ENCODE peak calls at places on chromosomes 3 and 15, in five cellular contexts. H is psoas muscle, S is mesendoderm, L is MM.1S, D is IMR-90. Q is an unnamed sample. For H3K36me3, the result is how much of the 10 kb centered on the place peaks cover.

GRCh38 chr3:83873550-83873949 is 1085.2 kb upstream of the CADM2 start:
- DNase-seq in S (no peak), L (peak), H (no peak), D (no peak), Q (no peak)

GRCh38 chr15:60215225-60215963 is 182.4 kb downstream of the ANXA2 start:
- DNase-seq in S (peak), D (no peak), L (no peak), H (no peak), Q (no peak)

GRCh38 chr3:159128628-159129027 is 326.8 kb downstream of the MFSD1 start:
- DNase-seq in L (no peak), S (no peak), H (no peak), D (no peak), Q (peak)

GRCh38 chr3:108602249-108602934 is 12.9 kb downstream of the DZIP3 start:
- DNase-seq in H (no peak), L (no peak), D (no peak), S (peak), Q (no peak)

GRCh38 chr15:75360856-75361255 is 7.6 kb downstream of the MAN2C1 start:
- DNase-seq in H (peak), S (no peak), L (no peak), D (no peak), Q (no peak)

GRCh38 chr3:157190242-157190876 is 30.4 kb upstream of the CCNL1 start:
- DNase-seq in L (peak), H (no peak), D (no peak), S (peak), Q (no peak)

GRCh38 chr15:55703873-55704285 is 39.1 kb downstream of the PRTG start:
- DNase-seq in H (no peak), L (no peak), S (no peak), D (peak), Q (peak)

GRCh38 chr3:107679911-107680310 is 157.1 kb downstream of the BBX start:
- DNase-seq in D (no peak), L (no peak), H (no peak), S (no peak), Q (no peak)

GRCh38 chr3:105353485-105354161 is 13.1 kb upstream of the ALCAM start:
- DNase-seq in H (peak), D (peak), L (no peak), S (peak), Q (no peak)

GRCh38 chr3:129114455-129114854 is 7.1 kb downstream of the RAB43 start:
- DNase-seq in D (no peak), S (no peak), L (no peak), H (no peak), Q (no peak)

GRCh38 chr3:63462732-63463131 is 184.6 kb downstream of the SYNPR start:
- DNase-seq in H (no peak), S (peak), D (no peak), L (no peak), Q (no peak)

GRCh38 chr3:71581451-71581980 is 2.0 kb downstream of the FOXP1 start:
- DNase-seq in H (peak), D (no peak), L (no peak), S (peak), Q (no peak)

GRCh38 chr3:66138336-66139234 is 82.2 kb upstream of the SLC25A26 start:
- DNase-seq in D (peak), L (peak), S (peak), H (no peak), Q (no peak)

GRCh38 chr15:45157974-45158373 is 28.2 kb downstream of the DUOX1 start:
- DNase-seq in S (peak), H (no peak), D (peak), L (no peak), Q (peak)

GRCh38 chr15:71386448-71387236 is 271.4 kb downstream of the THSD4 start:
- DNase-seq in S (peak), D (peak), H (no peak), L (peak), Q (no peak)

GRCh38 chr3:69389520-69390248 is 3.8 kb upstream of the FRMD4B start:
- DNase-seq in H (no peak), L (no peak), S (peak), D (no peak), Q (no peak)

GRCh38 chr3:127131625-127132170 is 61.2 kb upstream of the PRR23E start:
- DNase-seq in D (no peak), L (no peak), S (no peak), H (no peak), Q (no peak)

GRCh38 chr15:85667491-85668424 is 127.0 kb downstream of the KLHL25 start:
- DNase-seq in D (peak), L (peak), S (peak), H (no peak), Q (peak)

GRCh38 chr3:112770026-112770626 is 76.5 kb downstream of the CD200R1L start:
- DNase-seq in H (peak), D (peak), L (peak), S (peak), Q (no peak)

GRCh38 chr3:50304601-50305000 is 1.2 kb upstream of the HYAL1 start:
- DNase-seq in L (no peak), D (peak), H (no peak), S (no peak), Q (no peak)

GRCh38 chr3:73681610-73682009 is 56.9 kb upstream of the PDZRN3 start:
- DNase-seq in S (no peak), H (no peak), D (peak), L (no peak), Q (peak)

GRCh38 chr3:6518709-6519345 is 342.1 kb upstream of the GRM7 start:
- DNase-seq in L (no peak), H (no peak), D (no peak), S (peak), Q (no peak)

DNA sequence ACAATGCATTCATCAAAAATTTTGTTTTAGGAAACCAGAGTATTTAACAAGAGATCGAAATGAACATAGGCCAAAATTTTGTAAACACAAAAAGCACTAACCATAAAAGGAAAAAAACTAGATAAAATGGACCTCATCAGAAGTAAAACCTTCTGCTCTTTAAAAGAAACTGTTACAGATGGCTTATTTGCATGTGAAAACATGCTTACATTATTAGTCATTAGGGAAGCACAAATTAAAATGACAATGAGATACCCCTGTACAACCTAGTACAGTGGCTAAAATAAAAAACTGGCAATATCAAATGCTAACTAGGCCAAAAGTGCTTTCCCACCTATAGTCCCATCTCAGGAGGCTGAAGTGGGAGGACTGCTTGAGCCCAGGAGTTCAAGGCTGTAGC is 19.3 kb downstream of the UBR1 start:
- DNase-seq in D (peak), S (no peak), H (no peak), L (no peak), Q (no peak)
- H3K36me3 ChIP-seq in D (under half), S (under half), H (half or more), L (under half), Q (under half)

GRCh38 chr15:74032046-74032445 is 37.5 kb downstream of the PML start:
- DNase-seq in H (no peak), D (no peak), S (no peak), L (no peak), Q (no peak)
- H3K36me3 ChIP-seq in H (half or more), D (under half), S (under half), L (under half), Q (under half)

GRCh38 chr3:52557011-52557410 is 20.6 kb downstream of the UQCC5 start:
- DNase-seq in D (no peak), H (no peak), L (no peak), S (no peak), Q (no peak)
- H3K36me3 ChIP-seq in D (under half), H (half or more), L (under half), S (under half), Q (under half)

DNA sequence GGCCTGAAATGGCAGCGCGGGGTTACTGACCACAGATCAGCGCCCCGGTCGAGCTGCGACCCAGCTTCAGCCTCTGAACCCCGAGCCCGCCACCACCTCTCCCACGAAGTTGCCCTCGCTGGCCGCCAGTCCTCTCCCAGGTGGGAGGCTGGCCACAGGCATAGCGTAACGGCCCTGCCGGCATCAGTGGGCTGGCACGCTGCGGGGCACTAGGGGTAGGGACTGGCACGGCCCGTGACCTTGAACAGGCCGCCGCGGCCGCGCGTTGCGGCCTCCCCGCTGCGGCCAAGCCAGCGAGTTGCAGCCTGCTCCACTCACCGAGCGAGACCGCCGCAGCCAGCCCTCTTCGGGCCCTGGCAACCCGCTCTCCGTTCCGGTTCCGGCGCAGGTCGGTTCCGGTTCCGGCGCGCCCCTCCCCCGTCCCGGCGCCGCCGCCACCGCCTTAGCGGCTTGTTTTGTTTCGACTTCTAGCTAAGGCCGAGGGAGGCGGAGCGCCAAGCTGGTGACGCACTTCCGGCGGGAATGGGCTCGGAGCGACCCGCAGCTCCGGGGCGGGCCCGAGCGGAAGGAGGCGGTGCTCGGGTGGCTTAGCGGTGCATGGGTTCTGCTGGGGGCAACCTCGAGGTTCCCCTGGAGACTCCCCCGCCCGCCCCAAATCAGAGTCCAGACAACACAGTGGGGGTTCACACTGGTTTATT is at the start of gene USP19:
- DNase-seq in L (peak), H (peak), D (peak), S (peak), Q (peak)
- H3K36me3 ChIP-seq in L (under half), H (half or more), D (half or more), S (under half), Q (half or more)

GRCh38 chr3:37031115-37031682 is 37.9 kb downstream of the MLH1 start:
- DNase-seq in L (no peak), H (no peak), D (peak), S (no peak), Q (no peak)

GRCh38 chr3:37029111-37029510 is 35.8 kb downstream of the MLH1 start:
- DNase-seq in H (no peak), S (no peak), D (no peak), L (no peak), Q (no peak)

GRCh38 chr3:37029516-37030163 is 36.3 kb downstream of the MLH1 start:
- DNase-seq in L (no peak), H (no peak), S (no peak), D (peak), Q (no peak)

GRCh38 chr3:37030573-37030972 is 37.3 kb downstream of the MLH1 start:
- DNase-seq in D (no peak), S (no peak), L (no peak), H (no peak), Q (no peak)

GRCh38 chr3:37032961-37033360 is 39.6 kb downstream of the MLH1 start:
- DNase-seq in D (peak), H (no peak), L (no peak), S (no peak), Q (no peak)
- H3K36me3 ChIP-seq in D (under half), H (half or more), L (under half), S (under half), Q (under half)

DNA sequence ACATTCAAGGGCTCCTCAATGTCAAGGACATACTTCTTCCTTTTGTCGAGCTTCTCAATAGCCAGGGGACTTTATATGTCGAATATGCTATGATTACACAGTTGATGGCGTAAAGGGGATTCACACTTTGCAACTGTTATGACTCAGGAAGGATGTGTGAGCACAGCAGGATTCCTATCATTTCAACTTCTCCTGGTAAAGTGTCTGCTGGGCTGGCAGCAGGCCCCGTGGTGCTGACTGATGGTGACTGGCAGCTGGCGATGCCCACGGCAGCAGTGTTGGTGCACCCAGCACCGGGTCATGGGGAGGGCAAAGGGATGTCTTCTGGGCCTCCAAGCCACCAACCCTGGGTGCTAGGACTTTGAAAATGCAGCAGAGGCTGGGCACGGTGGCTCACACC is 44.8 kb upstream of the GNB5 start:
- DNase-seq in S (peak), H (no peak), L (no peak), D (no peak), Q (no peak)
- H3K36me3 ChIP-seq in S (under half), H (under half), L (under half), D (under half), Q (under half)

DNA sequence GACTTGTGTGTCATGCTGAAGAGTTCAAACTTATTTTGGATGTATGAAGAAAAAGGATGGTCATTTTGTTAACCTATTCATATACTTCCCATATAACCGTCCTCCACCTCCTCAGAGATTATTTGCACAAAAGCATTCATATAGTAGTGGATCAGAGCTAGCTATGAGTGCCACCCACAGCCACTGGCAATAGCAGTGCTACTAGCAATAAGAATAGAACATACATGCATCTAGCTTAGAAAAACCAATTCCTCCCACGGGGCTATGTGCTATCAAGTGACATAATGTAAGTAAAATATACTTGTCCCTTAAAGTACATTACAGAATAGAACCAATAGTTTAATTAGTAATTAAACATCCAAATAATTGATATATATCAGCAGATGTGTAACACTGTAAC is 10.3 kb upstream of the ZBED2 start:
- DNase-seq in D (no peak), H (no peak), L (no peak), S (no peak), Q (no peak)
- H3K36me3 ChIP-seq in D (under half), H (under half), L (under half), S (under half), Q (under half)

GRCh38 chr3:144286235-144286910 is 314.8 kb downstream of the DIPK2A start:
- DNase-seq in H (no peak), L (no peak), D (no peak), S (no peak), Q (no peak)
- H3K36me3 ChIP-seq in H (under half), L (under half), D (under half), S (under half), Q (under half)